ENCODE peak calls at places on chromosomes 6 and 20, in seven cellular contexts. Y, I, V, W, R, H and N are unnamed samples.
A peak's percentile ranks its signal among the peaks of the same experiment; 100 is the strongest.

GRCh38 chr6:169868458-169868857 is 117.0 kb downstream of the ERMARD start:
- DNase-seq in R (no peak), V (no peak), Y (no peak), I (no peak), H (no peak), W (no peak), N (no peak)

GRCh38 chr6:4961322-4962168 is 42.3 kb downstream of the RPP40 start:
- DNase-seq in I (no peak), R (peak; percentile 15), V (no peak), Y (no peak), W (no peak), H (no peak), N (no peak)

GRCh38 chr6:43977404-43978111 is 149.7 kb downstream of the MRPL14 start:
- DNase-seq in Y (no peak), V (no peak), W (no peak), I (no peak), R (no peak), H (no peak), N (no peak)

GRCh38 chr6:15615837-15616236 is 47.0 kb downstream of the DTNBP1 start:
- DNase-seq in Y (peak; percentile 11), V (no peak), I (no peak), W (no peak), H (no peak), R (no peak), N (no peak)

GRCh38 chr6:119915971-119916370 is 566.4 kb upstream of the MAN1A1 start:
- DNase-seq in I (no peak), V (no peak), W (no peak), H (no peak), Y (no peak), R (no peak), N (no peak)

GRCh38 chr20:13220857-13221297 is at the start of gene ISM1:
- DNase-seq in R (peak; percentile 5), V (no peak), I (peak; percentile 13), H (peak; percentile 18), W (no peak), Y (peak; percentile 2), N (peak; percentile 7)

GRCh38 chr6:157424491-157425020 is 43.6 kb downstream of the ZDHHC14 start:
- DNase-seq in R (no peak), W (no peak), V (no peak), H (no peak), Y (no peak), I (no peak), N (no peak)

GRCh38 chr6:101286146-101286545 is 107.4 kb upstream of the GRIK2 start:
- DNase-seq in I (no peak), V (no peak), H (no peak), W (no peak), Y (no peak), R (no peak), N (no peak)

GRCh38 chr6:34357937-34358336 is 34.5 kb downstream of the NUDT3 start:
- DNase-seq in I (no peak), W (no peak), H (no peak), Y (no peak), V (no peak), R (no peak), N (no peak)
- TF ChIP-seq CTCF in I (no peak), W (no peak), H (no peak), Y (no peak), V (no peak), R (no peak), N (no peak)

DNA sequence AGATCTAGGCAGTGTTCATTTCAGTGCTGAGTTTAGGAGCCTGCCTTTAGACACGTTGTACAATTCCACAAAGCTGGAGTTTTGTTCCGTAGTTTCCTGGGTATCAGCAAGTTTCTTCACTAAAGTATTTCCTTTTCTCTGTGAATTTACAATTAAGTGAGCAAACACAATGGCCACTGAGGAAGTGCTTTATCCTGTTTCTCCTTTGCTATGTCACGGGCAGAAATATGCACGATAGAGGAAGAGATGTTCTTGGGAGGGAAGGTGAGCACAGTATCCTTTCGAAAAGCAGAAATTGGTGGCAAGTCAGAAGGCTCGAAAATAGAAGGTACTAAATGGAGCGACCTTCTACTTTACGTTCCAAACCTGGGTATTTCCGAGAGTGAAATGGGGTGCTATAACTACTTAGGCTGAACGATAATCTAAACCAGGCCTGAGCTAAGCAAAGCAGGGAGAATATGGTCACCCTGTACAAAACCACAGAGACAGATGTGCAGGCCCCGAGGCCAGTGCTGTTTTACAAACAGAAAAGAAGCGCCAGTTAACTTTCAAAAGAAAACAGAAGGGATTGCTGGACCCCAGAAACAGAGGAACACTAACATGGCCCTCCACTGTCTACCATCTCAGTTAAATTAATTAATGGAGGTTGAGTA is 259.7 kb downstream of the TBC1D7 start:
- DNase-seq in V (no peak), I (no peak), Y (no peak), W (no peak), R (no peak), H (no peak), N (no peak)
- H3K4me3 ChIP-seq in V (no peak overlapping the region), I (no peak overlapping the region), Y (no peak overlapping the region), W (no peak overlapping the region), R (no peak overlapping the region), H (no peak overlapping the region), N (no peak overlapping the region)

GRCh38 chr20:38870733-38871559 is 55.3 kb upstream of the FAM83D start:
- DNase-seq in W (no peak), I (no peak), H (no peak), Y (peak; percentile 6), V (no peak), R (peak; percentile 35), N (no peak)
- TF ChIP-seq CTCF in W (no peak), I (no peak), H (no peak), Y (no peak), V (no peak), R (no peak), N (no peak)

GRCh38 chr6:70414813-70415212 is 1.5 kb downstream of the FAM135A start:
- DNase-seq in Y (no peak), H (no peak), W (no peak), R (no peak), V (no peak), I (no peak), N (no peak)
- H3K4me3 ChIP-seq in Y (peak overlapping the region; percentile 95), H (peak overlapping the region; percentile 76), W (peak overlapping the region; percentile 95), R (no peak overlapping the region), V (peak overlapping the region; percentile 92), I (peak overlapping the region; percentile 87), N (no peak overlapping the region)